ENCODE peak calls at places on chromosomes 11 and 22, in nine cellular contexts. N is psoas muscle; T is CD8-positive, alpha-beta T cell; A is ovary; S is right atrium auricular region; Q is RWPE1; O is keratinocyte; X is transverse colon; Y is OCI-LY7. V is an unnamed sample.

GRCh38 chr22:17578129-17578754 is 14.9 kb downstream of the SLC25A18 start:
- DNase-seq in N (peak), T (no peak), A (no peak), S (peak), Q (no peak), O (no peak), X (peak), Y (no peak), V (peak)

GRCh38 chr11:97742717-97743116 is 1278.0 kb upstream of the CNTN5 start:
- DNase-seq in N (no peak), T (no peak), A (no peak), S (no peak), Q (no peak), O (no peak), X (no peak), Y (no peak), V (no peak)

GRCh38 chr11:118142081-118142480 is 10.5 kb downstream of the SCN4B start:
- DNase-seq in N (no peak), T (no peak), A (no peak), S (no peak), Q (peak), O (no peak), X (no peak), Y (no peak), V (no peak)

GRCh38 chr11:1805525-1805924 is 29.3 kb upstream of the SYT8 start:
- DNase-seq in N (no peak), T (no peak), A (no peak), S (no peak), Q (no peak), O (no peak), X (no peak), Y (no peak), V (no peak)

GRCh38 chr22:37048133-37048532 is 3.4 kb upstream of the KCTD17 start:
- DNase-seq in N (no peak), T (no peak), A (no peak), S (no peak), Q (no peak), O (no peak), X (no peak), Y (no peak), V (no peak)

GRCh38 chr22:40610329-40610850 is 26.1 kb downstream of the MRTFA start:
- DNase-seq in N (no peak), T (no peak), A (no peak), S (no peak), Q (no peak), O (no peak), X (no peak), Y (no peak), V (no peak)

GRCh38 chr11:108206969-108207682 is 15.3 kb downstream of the NPAT start:
- DNase-seq in N (no peak), T (no peak), A (no peak), S (no peak), Q (no peak), O (no peak), X (no peak), Y (peak), V (no peak)

GRCh38 chr11:46047520-46047919 is 73.7 kb downstream of the PHF21A start:
- DNase-seq in N (no peak), T (no peak), A (no peak), S (no peak), Q (peak), O (no peak), X (no peak), Y (no peak), V (no peak)

GRCh38 chr11:121892863-121893262 is 223.2 kb downstream of the BLID start:
- DNase-seq in N (no peak), T (no peak), A (no peak), S (no peak), Q (no peak), O (peak), X (no peak), Y (no peak), V (no peak)

GRCh38 chr11:88384678-88385015 is 47.1 kb upstream of the CTSC start:
- DNase-seq in N (no peak), T (no peak), A (no peak), S (no peak), Q (no peak), O (no peak), X (no peak), Y (no peak), V (no peak)

GRCh38 chr11:44110231-44110679 is 14.8 kb downstream of the EXT2 start:
- DNase-seq in N (peak), T (peak), A (peak), S (no peak), Q (peak), O (no peak), X (peak), Y (peak), V (no peak)

GRCh38 chr11:102653744-102654291 is 28.7 kb upstream of the MMP20 start:
- DNase-seq in N (no peak), T (no peak), A (no peak), S (no peak), Q (peak), O (no peak), X (no peak), Y (no peak), V (no peak)

GRCh38 chr11:121246769-121247035 is 45.9 kb upstream of the SC5D start:
- DNase-seq in N (no peak), T (no peak), A (no peak), S (no peak), Q (no peak), O (no peak), X (no peak), Y (no peak), V (no peak)

GRCh38 chr11:19905280-19905853 is 192.7 kb downstream of the NAV2 start:
- DNase-seq in N (no peak), T (no peak), A (no peak), S (no peak), Q (peak), O (no peak), X (no peak), Y (peak), V (no peak)

DNA sequence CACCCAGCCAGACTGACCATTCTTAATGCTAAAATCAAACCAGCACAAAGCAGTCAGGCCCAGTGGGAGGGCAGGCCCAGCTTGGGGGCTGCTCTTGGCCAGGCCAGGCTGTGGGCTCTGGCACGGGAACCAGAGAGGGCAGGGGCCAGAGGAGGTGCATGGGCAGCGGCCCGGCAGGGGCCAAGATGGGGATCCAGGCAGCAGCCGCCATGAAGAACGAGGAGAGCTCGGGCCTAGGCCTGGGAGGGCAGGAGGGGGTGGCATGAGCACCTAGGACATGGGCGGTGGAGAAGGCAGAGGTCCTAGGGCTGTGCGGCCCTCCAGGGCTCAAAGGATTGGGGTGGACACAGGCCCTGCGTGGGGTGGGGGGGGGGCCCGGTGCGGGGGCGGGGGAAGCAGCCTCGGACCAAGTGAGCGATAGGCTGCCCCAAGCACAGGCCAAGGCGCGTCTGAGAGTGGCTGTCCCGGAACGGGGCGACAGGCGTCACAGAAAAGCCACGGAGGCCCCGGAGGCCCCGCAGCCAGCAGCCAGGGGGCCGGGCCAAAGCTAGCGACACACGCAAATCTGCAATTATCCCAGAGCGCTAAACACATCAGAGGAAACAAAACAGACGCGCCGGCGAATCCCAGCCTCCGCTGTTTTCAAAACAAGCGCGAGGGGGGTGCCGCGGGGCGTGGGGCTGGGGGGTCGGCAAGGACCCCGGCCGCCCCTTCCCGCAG is 8.3 kb downstream of the PLXNB2 start:
- DNase-seq in N (no peak), T (no peak), A (no peak), S (no peak), Q (no peak), O (no peak), X (no peak), Y (no peak), V (no peak)
- H3K27ac ChIP-seq in N (no peak), T (no peak), A (peak), S (peak), Q (peak), O (no peak), X (peak), Y (no peak), V (no peak)

DNA sequence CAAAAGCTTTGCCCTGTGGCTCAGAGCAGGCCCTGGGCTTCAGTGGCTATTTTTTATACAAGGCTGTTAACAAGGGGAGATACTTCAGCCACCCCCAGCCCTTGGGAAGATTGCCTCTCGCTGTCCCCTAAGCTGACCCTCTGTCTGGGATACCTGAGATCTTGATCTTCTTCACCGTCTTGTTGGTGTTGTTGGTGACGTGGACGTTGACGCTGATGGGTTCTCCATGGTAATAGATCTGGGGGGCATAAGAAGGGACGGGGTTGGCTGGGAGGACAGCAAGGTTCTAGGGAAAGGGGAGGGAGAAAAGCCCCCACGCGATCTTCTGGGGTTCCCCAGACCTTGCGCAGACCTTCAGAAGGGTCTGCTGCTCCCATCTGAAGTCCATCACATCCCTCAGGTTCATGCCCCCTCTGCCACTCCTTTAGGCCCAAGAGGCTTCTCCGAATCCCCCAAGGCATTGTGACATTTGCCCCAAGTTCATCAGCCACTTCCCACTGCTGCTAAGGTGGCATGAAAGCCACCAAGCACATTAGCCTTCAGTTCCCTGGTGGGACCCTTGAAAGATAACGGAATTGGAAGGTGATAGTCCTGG is 36.7 kb downstream of the TPBGL start:
- DNase-seq in N (no peak), T (no peak), A (peak), S (no peak), Q (no peak), O (no peak), X (no peak), Y (no peak), V (no peak)
- H3K27ac ChIP-seq in N (no peak), T (peak), A (no peak), S (no peak), Q (no peak), O (no peak), X (no peak), Y (no peak), V (no peak)

DNA sequence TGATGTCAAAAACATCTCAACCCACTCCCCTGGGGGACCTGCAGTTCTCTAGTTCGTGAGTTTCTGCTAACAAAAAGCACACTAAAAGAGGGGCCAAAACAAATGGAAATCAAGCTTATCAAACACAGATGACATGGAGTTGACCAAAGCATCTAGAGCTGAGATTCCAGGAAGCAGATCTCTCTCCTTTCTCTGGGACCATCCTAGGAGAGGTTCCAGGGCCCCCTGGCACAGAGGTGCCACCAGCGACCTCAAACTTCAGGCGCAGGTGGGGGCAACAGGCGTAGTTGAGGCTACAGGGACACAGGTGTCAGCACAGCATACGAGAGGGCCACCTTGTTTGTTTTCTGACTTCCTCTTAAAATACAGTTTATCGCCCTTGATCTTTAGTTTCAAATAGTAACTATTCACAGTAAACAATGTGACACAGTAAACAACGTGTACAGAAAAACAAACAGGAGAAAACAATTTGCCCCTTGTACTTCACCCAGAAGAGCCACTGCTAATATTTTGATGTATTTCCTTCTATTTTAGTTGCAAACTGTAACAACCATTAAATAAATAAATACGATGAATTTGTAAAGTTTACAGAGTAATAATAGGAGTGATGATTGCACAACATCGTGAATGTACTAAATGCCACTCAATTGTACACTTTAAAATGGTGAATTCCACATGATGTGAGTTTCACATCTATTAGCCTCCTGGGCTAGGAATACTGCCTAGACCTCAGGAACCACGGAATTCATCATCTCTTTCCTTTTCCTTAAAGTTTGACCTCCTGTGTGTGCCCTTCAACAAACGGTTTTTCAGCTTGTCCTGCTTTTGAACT is 52.1 kb downstream of the IGLL5 start:
- DNase-seq in N (peak), T (no peak), A (no peak), S (no peak), Q (no peak), O (no peak), X (peak), Y (peak), V (no peak)
- H3K27ac ChIP-seq in N (no peak), T (no peak), A (no peak), S (no peak), Q (no peak), O (no peak), X (peak), Y (peak), V (no peak)

GRCh38 chr22:47300698-47301405 is 538.4 kb downstream of the TBC1D22A start:
- DNase-seq in N (no peak), T (no peak), A (no peak), S (peak), Q (no peak), O (no peak), X (no peak), Y (no peak), V (no peak)
- H3K27ac ChIP-seq in N (no peak), T (no peak), A (no peak), S (no peak), Q (no peak), O (no peak), X (no peak), Y (no peak), V (no peak)

GRCh38 chr22:42361523-42361922 is 70.7 kb downstream of the NFAM1 start:
- DNase-seq in N (no peak), T (no peak), A (no peak), S (no peak), Q (no peak), O (no peak), X (no peak), Y (no peak), V (no peak)

GRCh38 chr22:42365337-42365865 is 66.8 kb downstream of the NFAM1 start:
- DNase-seq in N (no peak), T (no peak), A (peak), S (peak), Q (no peak), O (no peak), X (no peak), Y (no peak), V (no peak)

GRCh38 chr22:42365942-42366660 is 66.1 kb downstream of the NFAM1 start:
- DNase-seq in N (no peak), T (no peak), A (no peak), S (no peak), Q (no peak), O (no peak), X (no peak), Y (no peak), V (no peak)

GRCh38 chr22:42364641-42365336 is 67.4 kb downstream of the NFAM1 start:
- DNase-seq in N (no peak), T (no peak), A (no peak), S (peak), Q (no peak), O (no peak), X (no peak), Y (no peak), V (no peak)

DNA sequence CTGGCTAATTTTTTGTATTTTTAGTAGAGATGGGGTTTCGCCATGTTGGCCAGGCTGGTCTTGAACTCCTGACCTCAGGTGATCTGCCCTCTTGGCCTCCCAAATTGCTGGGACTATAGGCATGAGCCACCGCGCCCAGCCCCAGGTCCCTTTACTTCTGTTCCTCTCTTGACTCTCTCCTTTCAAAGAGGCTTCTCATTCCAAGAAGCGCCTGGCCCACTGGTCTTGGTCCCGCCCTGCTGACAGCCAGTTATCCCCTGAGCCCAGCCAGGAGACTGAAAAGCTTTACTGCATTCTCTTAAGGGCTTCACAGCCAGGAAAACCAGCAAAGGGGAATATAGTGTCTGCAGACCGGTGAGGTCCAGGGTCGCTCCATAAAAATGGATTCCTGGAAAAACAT is 68.4 kb downstream of the NFAM1 start:
- DNase-seq in N (no peak), T (no peak), A (no peak), S (no peak), Q (no peak), O (no peak), X (no peak), Y (no peak), V (no peak)
- H3K27ac ChIP-seq in N (no peak), T (no peak), A (no peak), S (peak), Q (no peak), O (no peak), X (no peak), Y (no peak), V (no peak)

DNA sequence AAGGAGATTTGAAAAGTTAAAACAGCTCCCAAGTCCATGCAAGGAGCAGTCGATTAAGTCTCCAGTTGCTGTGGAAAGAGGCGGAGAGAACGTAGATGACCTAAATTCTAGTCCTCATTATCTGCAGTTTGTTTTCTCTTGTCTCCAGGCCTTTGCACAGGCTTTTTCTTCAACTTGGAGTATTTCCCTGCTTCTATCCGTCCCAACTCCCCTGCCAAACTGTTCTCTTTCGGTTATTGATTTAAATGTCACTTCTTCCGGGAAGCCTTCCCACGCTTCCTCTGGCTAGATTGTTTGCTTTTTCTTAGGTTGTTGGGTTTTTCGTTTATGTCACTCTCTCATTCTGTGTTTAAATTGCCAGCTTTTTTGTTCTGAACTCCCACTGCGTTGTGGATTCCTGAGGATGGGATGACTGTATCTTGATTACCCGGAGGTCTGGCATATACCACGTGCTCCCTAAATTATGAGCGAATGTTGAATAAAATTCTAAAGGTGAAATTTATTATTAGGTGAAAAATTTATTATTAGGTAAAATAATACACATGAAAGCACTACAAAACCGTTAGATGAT is 463 bp downstream of the TMEM126B start:
- DNase-seq in N (no peak), T (no peak), A (no peak), S (no peak), Q (no peak), O (no peak), X (no peak), Y (no peak), V (no peak)
- H3K27ac ChIP-seq in N (peak), T (peak), A (peak), S (peak), Q (peak), O (peak), X (peak), Y (peak), V (peak)

V was measured in substantia nigra.